ENCODE peak calls at places on chromosomes 16 and 17, in four cellular contexts. B, Y, S and X are unnamed samples.

GRCh38 chr17:1495265-1495664 is 2.8 kb upstream of the MYO1C start:
- DNase-seq in S (no peak), Y (no peak), B (no peak), X (no peak)

GRCh38 chr17:54967621-54968258 is 714 bp downstream of the COX11 start:
- DNase-seq in Y (peak; percentile 27), S (no peak), B (peak; percentile 39), X (no peak)

GRCh38 chr17:68346448-68346847 is 55.2 kb downstream of the ARSG start:
- DNase-seq in B (no peak), Y (no peak), S (no peak), X (no peak)

GRCh38 chr17:28493467-28493866 is 12.7 kb upstream of the FOXN1 start:
- DNase-seq in S (no peak), B (peak; percentile 72), Y (peak; percentile 78), X (no peak)

GRCh38 chr16:4749700-4750257 is 15.4 kb downstream of the DNAAF8 start:
- DNase-seq in B (no peak), Y (no peak), S (no peak), X (no peak)

GRCh38 chr17:80482555-80483308 is 6.3 kb upstream of the NPTX1 start:
- DNase-seq in B (no peak), S (no peak), Y (no peak), X (no peak)

GRCh38 chr17:58402679-58403078 is 14.7 kb downstream of the RNF43 start:
- DNase-seq in S (peak; percentile 54), B (no peak), Y (no peak), X (no peak)

GRCh38 chr17:77445030-77445907 is 304.5 kb downstream of the SEC14L1 start:
- DNase-seq in Y (peak; percentile 66), S (no peak), B (no peak), X (no peak)

GRCh38 chr17:76276069-76276431 is 10.9 kb downstream of the UBALD2 start:
- DNase-seq in Y (no peak), B (peak; percentile 43), S (no peak), X (no peak)

GRCh38 chr16:2058901-2059300 is 11.1 kb downstream of the TSC2 start:
- DNase-seq in S (no peak), B (no peak), Y (no peak), X (peak; percentile 31)

GRCh38 chr17:82320956-82321927 is 3.8 kb upstream of the CD7 start:
- DNase-seq in Y (no peak), B (peak; percentile 26), S (peak; percentile 75), X (no peak)

GRCh38 chr16:20899503-20900298 is 457 bp downstream of the DCUN1D3 start:
- DNase-seq in B (no peak), Y (no peak), S (no peak), X (peak; percentile 17)

GRCh38 chr17:54307326-54307725 is 484.6 kb downstream of the KIF2B start:
- DNase-seq in B (no peak), S (no peak), Y (no peak), X (no peak)

GRCh38 chr17:57338257-57338919 is 82.1 kb downstream of the MSI2 start:
- DNase-seq in B (no peak), S (no peak), Y (no peak), X (no peak)

GRCh38 chr17:58328195-58329034 is at the start of gene TSPOAP1:
- DNase-seq in Y (no peak), S (peak; percentile 86), B (no peak), X (no peak)

DNA sequence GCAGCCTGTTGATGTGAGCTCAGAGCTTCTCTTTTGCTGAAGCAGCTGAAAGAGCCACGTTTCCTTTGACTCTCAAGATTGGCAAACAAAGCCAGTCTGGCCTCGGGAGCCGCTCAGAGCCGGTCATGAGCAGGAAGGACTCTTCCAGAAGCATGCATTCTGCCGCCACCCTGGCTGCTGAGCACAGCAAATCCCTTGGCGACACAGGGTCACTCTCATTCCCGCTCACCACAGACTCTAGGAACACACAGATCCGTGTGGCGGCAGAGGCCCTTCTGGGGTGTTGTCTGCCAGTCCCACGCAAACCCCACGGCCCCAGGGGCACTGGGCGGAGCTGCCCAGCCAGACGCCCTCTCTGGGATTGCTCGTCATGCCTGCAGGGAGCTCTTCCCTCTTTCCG is 157.0 kb downstream of the C16orf95 start:
- DNase-seq in Y (no peak), B (peak; percentile 23), S (no peak), X (no peak)
- H3K18ac ChIP-seq in Y (no peak overlapping the region), B (no peak overlapping the region), S (no peak overlapping the region), X (peak overlapping the region; percentile 49)

DNA sequence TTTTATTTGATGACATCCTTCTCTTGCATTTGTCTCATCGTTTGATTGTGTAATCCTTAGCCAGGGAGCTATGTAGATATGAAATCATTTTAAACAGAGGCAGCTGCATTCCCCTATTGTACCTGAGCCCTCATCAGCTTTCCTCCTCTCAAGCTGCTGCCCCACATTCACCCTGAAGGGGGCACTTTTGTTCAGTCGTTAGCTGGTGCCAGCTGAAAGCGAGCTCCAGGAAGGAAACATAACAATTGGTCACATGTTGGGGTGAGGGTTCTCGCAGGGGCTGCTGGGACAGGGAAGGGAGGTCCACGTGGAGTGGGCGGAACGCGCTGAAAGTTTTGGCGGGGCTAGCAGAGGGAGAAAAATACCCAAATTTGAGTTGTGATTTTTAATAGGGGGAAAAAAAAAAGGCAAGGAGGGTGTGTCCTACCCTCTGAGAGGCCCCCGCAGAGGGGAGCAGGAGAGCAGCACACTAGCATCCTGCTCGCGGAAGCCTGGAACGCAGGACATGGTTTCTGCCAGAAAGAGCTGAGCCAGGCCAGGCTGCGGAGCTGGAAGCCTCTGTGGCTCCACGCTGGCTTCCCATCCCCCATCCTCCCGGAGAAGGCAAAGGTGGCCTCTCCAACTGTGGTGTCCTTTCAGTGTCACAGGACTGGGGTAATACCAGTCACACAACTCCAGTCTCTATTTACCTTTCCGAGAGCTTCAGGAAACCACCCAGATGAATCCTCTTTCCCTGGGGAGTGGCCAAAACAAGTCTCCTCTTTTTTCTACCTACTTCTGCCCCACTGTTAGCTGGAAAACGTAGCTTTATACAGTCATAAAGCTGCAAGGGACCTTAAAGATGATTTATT is 8.4 kb upstream of the MSL1 start:
- DNase-seq in S (peak; percentile 96), Y (peak; percentile 95), B (peak; percentile 94), X (peak; percentile 87)
- H3K18ac ChIP-seq in S (peak overlapping the region; percentile 52), Y (peak overlapping the region; percentile 43), B (peak overlapping the region; percentile 92), X (peak overlapping the region; percentile 69)

GRCh38 chr16:57621521-57622268 is 6.7 kb upstream of the ADGRG1 start:
- DNase-seq in B (no peak), Y (no peak), S (no peak), X (no peak)

GRCh38 chr16:57624044-57624688 is 4.3 kb upstream of the ADGRG1 start:
- DNase-seq in B (no peak), Y (peak; percentile 42), S (no peak), X (no peak)

GRCh38 chr16:57624806-57625500 is 3.5 kb upstream of the ADGRG1 start:
- DNase-seq in S (no peak), Y (no peak), B (no peak), X (no peak)

GRCh38 chr16:57622361-57623250 is 5.8 kb upstream of the ADGRG1 start:
- DNase-seq in Y (no peak), B (no peak), S (no peak), X (no peak)

DNA sequence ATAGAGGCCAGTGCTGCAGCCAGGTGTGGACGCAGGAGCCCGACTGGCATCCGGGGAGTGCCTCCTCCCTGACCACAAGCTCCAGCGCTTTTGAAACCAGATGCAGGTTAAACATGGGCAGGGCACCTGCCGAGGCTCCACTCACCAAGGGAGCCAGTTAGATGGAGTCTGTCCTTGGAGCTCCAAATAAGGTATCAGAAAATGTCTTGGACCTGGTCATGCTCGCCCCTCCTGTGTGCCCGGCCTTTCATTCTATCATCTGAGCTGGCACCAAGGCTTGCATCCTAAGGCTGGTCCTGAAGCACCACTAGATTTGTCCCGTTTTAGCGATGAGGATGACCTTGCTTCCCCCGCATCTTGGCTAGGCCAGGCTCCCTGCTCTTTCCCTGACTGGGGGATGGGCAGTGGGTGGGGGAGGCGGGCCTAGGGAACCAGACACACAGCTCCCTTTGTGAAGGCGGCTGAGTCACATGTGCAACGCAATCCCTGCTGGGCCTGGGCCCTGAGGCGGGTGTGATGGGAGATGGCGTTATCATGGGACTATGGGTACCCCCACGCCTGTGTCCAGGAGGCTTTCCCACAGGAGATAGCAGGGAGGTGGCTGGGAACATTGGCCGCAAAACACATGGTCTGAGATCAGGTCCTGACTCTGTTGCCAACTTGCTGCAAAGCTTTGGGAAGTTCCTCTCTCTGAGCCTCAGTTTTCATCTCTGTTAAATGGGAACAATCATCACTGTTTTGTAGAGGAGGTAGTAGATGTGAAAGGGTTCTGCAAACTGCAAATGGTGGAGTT is 5.0 kb upstream of the ADGRG1 start:
- DNase-seq in S (peak; percentile 50), B (peak; percentile 27), Y (peak; percentile 52), X (no peak)
- H3K18ac ChIP-seq in S (peak overlapping the region; percentile 63), B (no peak overlapping the region), Y (no peak overlapping the region), X (peak overlapping the region; percentile 68)

GRCh38 chr16:85615014-85615851 is 2.1 kb downstream of the GSE1 start:
- DNase-seq in B (peak; percentile 60), Y (no peak), S (peak; percentile 70), X (peak; percentile 69)
- H3K18ac ChIP-seq in B (peak overlapping the region; percentile 91), Y (no peak overlapping the region), S (no peak overlapping the region), X (peak overlapping the region; percentile 97)

GRCh38 chr16:58933186-58933585 is 199.1 kb upstream of the GOT2 start:
- DNase-seq in B (no peak), Y (no peak), S (no peak), X (no peak)

DNA sequence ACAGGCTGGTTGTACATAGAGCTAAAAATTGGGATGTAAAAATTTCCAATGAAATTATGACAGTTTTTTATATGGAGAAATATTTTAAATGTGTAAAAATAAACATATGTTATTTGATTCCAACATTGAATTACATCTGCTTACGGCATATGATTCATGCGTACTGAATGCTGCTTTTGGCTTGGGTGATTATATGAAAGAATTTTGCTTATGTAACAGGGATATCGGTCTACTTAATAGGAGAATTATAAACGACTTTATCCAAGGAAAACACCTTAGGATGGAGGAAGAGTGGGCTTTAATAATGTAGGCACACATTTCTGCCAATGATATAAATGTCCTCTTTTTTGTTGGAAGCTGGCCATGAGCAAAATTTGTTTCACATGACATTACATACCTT is 197.3 kb upstream of the GOT2 start:
- DNase-seq in Y (no peak), B (no peak), S (no peak), X (no peak)
- H3K18ac ChIP-seq in Y (no peak overlapping the region), B (no peak overlapping the region), S (no peak overlapping the region), X (no peak overlapping the region)

GRCh38 chr16:66320774-66321173 is 45.7 kb upstream of the CDH5 start:
- DNase-seq in B (no peak), S (no peak), Y (no peak), X (no peak)
- H3K18ac ChIP-seq in B (no peak overlapping the region), S (no peak overlapping the region), Y (no peak overlapping the region), X (no peak overlapping the region)

GRCh38 chr16:29903579-29903978 is 3.3 kb downstream of the ASPHD1 start:
- DNase-seq in B (no peak), Y (no peak), S (no peak), X (no peak)

GRCh38 chr16:29907973-29908372 is 7.7 kb downstream of the ASPHD1 start:
- DNase-seq in Y (no peak), B (no peak), S (no peak), X (no peak)

GRCh38 chr16:29905668-29906067 is 5.4 kb downstream of the ASPHD1 start:
- DNase-seq in B (no peak), S (no peak), Y (no peak), X (no peak)

GRCh38 chr16:29906520-29907244 is 6.4 kb downstream of the ASPHD1 start:
- DNase-seq in Y (no peak), S (no peak), B (no peak), X (no peak)

DNA sequence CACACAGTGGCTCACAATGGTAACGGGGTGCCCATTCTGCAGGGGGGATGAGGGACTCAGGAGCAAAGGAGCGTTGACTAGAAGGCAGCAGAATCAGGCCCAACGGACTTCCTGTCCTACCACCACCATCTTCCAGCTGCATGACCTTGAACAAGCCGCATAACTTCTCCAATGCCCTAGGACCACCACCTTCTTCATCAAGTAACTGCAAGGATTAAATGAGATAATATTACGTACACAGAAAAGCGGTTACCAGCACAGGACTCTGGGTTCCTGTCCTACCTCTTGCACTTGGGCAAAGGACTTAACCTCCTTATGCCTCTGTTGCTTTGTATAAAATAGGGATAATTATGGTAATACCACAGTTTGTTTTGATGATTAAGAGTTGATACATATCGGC is 4.7 kb downstream of the ASPHD1 start:
- DNase-seq in Y (no peak), B (no peak), S (no peak), X (no peak)
- H3K18ac ChIP-seq in Y (no peak overlapping the region), B (no peak overlapping the region), S (no peak overlapping the region), X (no peak overlapping the region)